ENCODE peak calls at places on chromosome 5, in five cellular contexts. One of them, this sample, is unnamed.
A peak's percentile ranks its signal among the peaks of the same experiment; 100 is the strongest.

GRCh38 chr5:73170522-73170921 is 2.5 kb upstream of the TMEM174 start:
- ATAC-seq in activated CD8-positive, alpha-beta memory T cell treated with anti-CD3 and anti-CD28 coated beads, Interleukin-2, amount 10 ng/mL, durations not matched to agents 7 days and 5 days: no peak
- ATAC-seq in psoas muscle: no peak
- ATAC-seq in natural killer cell treated with Interleukin-12 subunit alpha and Interleukin-12 subunit beta and Interleukin-15 and Interleukin-18, amount 100 ng/mL, for 72 hours: no peak
- ATAC-seq in Panc1: no peak
- ATAC-seq in this sample: no peak

GRCh38 chr5:75363111-75363510 is 26.1 kb downstream of the HMGCR start:
- ATAC-seq in activated CD8-positive, alpha-beta memory T cell treated with anti-CD3 and anti-CD28 coated beads, Interleukin-2, amount 10 ng/mL, durations not matched to agents 7 days and 5 days: no peak
- ATAC-seq in psoas muscle: no peak
- ATAC-seq in natural killer cell treated with Interleukin-12 subunit alpha and Interleukin-12 subunit beta and Interleukin-15 and Interleukin-18, amount 100 ng/mL, for 72 hours: no peak
- ATAC-seq in Panc1: peak; percentile 28
- ATAC-seq in this sample: no peak

GRCh38 chr5:164753434-164753833 is 1248.0 kb downstream of the MAT2B start:
- ATAC-seq in activated CD8-positive, alpha-beta memory T cell treated with anti-CD3 and anti-CD28 coated beads, Interleukin-2, amount 10 ng/mL, durations not matched to agents 7 days and 5 days: no peak
- ATAC-seq in psoas muscle: no peak
- ATAC-seq in natural killer cell treated with Interleukin-12 subunit alpha and Interleukin-12 subunit beta and Interleukin-15 and Interleukin-18, amount 100 ng/mL, for 72 hours: no peak
- ATAC-seq in Panc1: no peak
- ATAC-seq in this sample: peak; percentile 31

GRCh38 chr5:147310059-147310704 is 75.4 kb downstream of the STK32A start:
- ATAC-seq in activated CD8-positive, alpha-beta memory T cell treated with anti-CD3 and anti-CD28 coated beads, Interleukin-2, amount 10 ng/mL, durations not matched to agents 7 days and 5 days: no peak
- ATAC-seq in psoas muscle: peak; percentile 80
- ATAC-seq in natural killer cell treated with Interleukin-12 subunit alpha and Interleukin-12 subunit beta and Interleukin-15 and Interleukin-18, amount 100 ng/mL, for 72 hours: no peak
- ATAC-seq in Panc1: peak; percentile 97
- ATAC-seq in this sample: no peak

GRCh38 chr5:3310551-3311340 is 284.9 kb upstream of the IRX1 start:
- ATAC-seq in activated CD8-positive, alpha-beta memory T cell treated with anti-CD3 and anti-CD28 coated beads, Interleukin-2, amount 10 ng/mL, durations not matched to agents 7 days and 5 days: no peak
- ATAC-seq in psoas muscle: no peak
- ATAC-seq in natural killer cell treated with Interleukin-12 subunit alpha and Interleukin-12 subunit beta and Interleukin-15 and Interleukin-18, amount 100 ng/mL, for 72 hours: no peak
- ATAC-seq in Panc1: no peak
- ATAC-seq in this sample: no peak

GRCh38 chr5:133967715-133968056 is 739 bp downstream of the C5orf15 start:
- ATAC-seq in activated CD8-positive, alpha-beta memory T cell treated with anti-CD3 and anti-CD28 coated beads, Interleukin-2, amount 10 ng/mL, durations not matched to agents 7 days and 5 days: no peak
- ATAC-seq in psoas muscle: peak; percentile 10
- ATAC-seq in natural killer cell treated with Interleukin-12 subunit alpha and Interleukin-12 subunit beta and Interleukin-15 and Interleukin-18, amount 100 ng/mL, for 72 hours: peak; percentile 48
- ATAC-seq in Panc1: peak; percentile 8
- ATAC-seq in this sample: no peak

GRCh38 chr5:132853790-132854189 is 12.5 kb downstream of the GDF9 start:
- ATAC-seq in activated CD8-positive, alpha-beta memory T cell treated with anti-CD3 and anti-CD28 coated beads, Interleukin-2, amount 10 ng/mL, durations not matched to agents 7 days and 5 days: no peak
- ATAC-seq in psoas muscle: no peak
- ATAC-seq in natural killer cell treated with Interleukin-12 subunit alpha and Interleukin-12 subunit beta and Interleukin-15 and Interleukin-18, amount 100 ng/mL, for 72 hours: no peak
- ATAC-seq in Panc1: no peak
- ATAC-seq in this sample: no peak

GRCh38 chr5:170571885-170572284 is 68.1 kb downstream of the KCNIP1 start:
- ATAC-seq in activated CD8-positive, alpha-beta memory T cell treated with anti-CD3 and anti-CD28 coated beads, Interleukin-2, amount 10 ng/mL, durations not matched to agents 7 days and 5 days: no peak
- ATAC-seq in psoas muscle: no peak
- ATAC-seq in natural killer cell treated with Interleukin-12 subunit alpha and Interleukin-12 subunit beta and Interleukin-15 and Interleukin-18, amount 100 ng/mL, for 72 hours: no peak
- ATAC-seq in Panc1: no peak
- ATAC-seq in this sample: no peak

GRCh38 chr5:1010641-1011046 is 2.0 kb downstream of the NKD2 start:
- ATAC-seq in activated CD8-positive, alpha-beta memory T cell treated with anti-CD3 and anti-CD28 coated beads, Interleukin-2, amount 10 ng/mL, durations not matched to agents 7 days and 5 days: no peak
- ATAC-seq in psoas muscle: no peak
- ATAC-seq in natural killer cell treated with Interleukin-12 subunit alpha and Interleukin-12 subunit beta and Interleukin-15 and Interleukin-18, amount 100 ng/mL, for 72 hours: no peak
- ATAC-seq in Panc1: no peak
- ATAC-seq in this sample: no peak

GRCh38 chr5:14244721-14245518 is 101.8 kb downstream of the TRIO start:
- ATAC-seq in activated CD8-positive, alpha-beta memory T cell treated with anti-CD3 and anti-CD28 coated beads, Interleukin-2, amount 10 ng/mL, durations not matched to agents 7 days and 5 days: no peak
- ATAC-seq in psoas muscle: peak; percentile 50
- ATAC-seq in natural killer cell treated with Interleukin-12 subunit alpha and Interleukin-12 subunit beta and Interleukin-15 and Interleukin-18, amount 100 ng/mL, for 72 hours: no peak
- ATAC-seq in Panc1: peak; percentile 3
- ATAC-seq in this sample: no peak

GRCh38 chr5:16437974-16438373 is 27.6 kb downstream of the ZNF622 start:
- ATAC-seq in activated CD8-positive, alpha-beta memory T cell treated with anti-CD3 and anti-CD28 coated beads, Interleukin-2, amount 10 ng/mL, durations not matched to agents 7 days and 5 days: no peak
- ATAC-seq in psoas muscle: no peak
- ATAC-seq in natural killer cell treated with Interleukin-12 subunit alpha and Interleukin-12 subunit beta and Interleukin-15 and Interleukin-18, amount 100 ng/mL, for 72 hours: no peak
- ATAC-seq in Panc1: no peak
- ATAC-seq in this sample: no peak

GRCh38 chr5:142966146-142966455 is 195.9 kb downstream of the ARHGAP26 start:
- ATAC-seq in activated CD8-positive, alpha-beta memory T cell treated with anti-CD3 and anti-CD28 coated beads, Interleukin-2, amount 10 ng/mL, durations not matched to agents 7 days and 5 days: no peak
- ATAC-seq in psoas muscle: no peak
- ATAC-seq in natural killer cell treated with Interleukin-12 subunit alpha and Interleukin-12 subunit beta and Interleukin-15 and Interleukin-18, amount 100 ng/mL, for 72 hours: no peak
- ATAC-seq in Panc1: no peak
- ATAC-seq in this sample: no peak

GRCh38 chr5:41246376-41246775 is 33.0 kb upstream of the C6 start:
- ATAC-seq in activated CD8-positive, alpha-beta memory T cell treated with anti-CD3 and anti-CD28 coated beads, Interleukin-2, amount 10 ng/mL, durations not matched to agents 7 days and 5 days: no peak
- ATAC-seq in psoas muscle: no peak
- ATAC-seq in natural killer cell treated with Interleukin-12 subunit alpha and Interleukin-12 subunit beta and Interleukin-15 and Interleukin-18, amount 100 ng/mL, for 72 hours: no peak
- ATAC-seq in Panc1: no peak
- ATAC-seq in this sample: no peak

GRCh38 chr5:20041326-20041977 is 53.5 kb upstream of the CDH18 start:
- ATAC-seq in activated CD8-positive, alpha-beta memory T cell treated with anti-CD3 and anti-CD28 coated beads, Interleukin-2, amount 10 ng/mL, durations not matched to agents 7 days and 5 days: no peak
- ATAC-seq in psoas muscle: no peak
- ATAC-seq in natural killer cell treated with Interleukin-12 subunit alpha and Interleukin-12 subunit beta and Interleukin-15 and Interleukin-18, amount 100 ng/mL, for 72 hours: no peak
- ATAC-seq in Panc1: no peak
- ATAC-seq in this sample: no peak

GRCh38 chr5:73564018-73564417 is 1.4 kb downstream of the ANKRA2 start:
- ATAC-seq in activated CD8-positive, alpha-beta memory T cell treated with anti-CD3 and anti-CD28 coated beads, Interleukin-2, amount 10 ng/mL, durations not matched to agents 7 days and 5 days: no peak
- ATAC-seq in psoas muscle: no peak
- ATAC-seq in natural killer cell treated with Interleukin-12 subunit alpha and Interleukin-12 subunit beta and Interleukin-15 and Interleukin-18, amount 100 ng/mL, for 72 hours: no peak
- ATAC-seq in Panc1: no peak
- ATAC-seq in this sample: no peak

GRCh38 chr5:103573411-103573810 is 10.8 kb upstream of the NUDT12 start:
- ATAC-seq in activated CD8-positive, alpha-beta memory T cell treated with anti-CD3 and anti-CD28 coated beads, Interleukin-2, amount 10 ng/mL, durations not matched to agents 7 days and 5 days: no peak
- ATAC-seq in psoas muscle: no peak
- ATAC-seq in natural killer cell treated with Interleukin-12 subunit alpha and Interleukin-12 subunit beta and Interleukin-15 and Interleukin-18, amount 100 ng/mL, for 72 hours: no peak
- ATAC-seq in Panc1: no peak
- ATAC-seq in this sample: no peak

GRCh38 chr5:62143268-62144229 is 162.5 kb upstream of the KIF2A start:
- ATAC-seq in activated CD8-positive, alpha-beta memory T cell treated with anti-CD3 and anti-CD28 coated beads, Interleukin-2, amount 10 ng/mL, durations not matched to agents 7 days and 5 days: no peak
- ATAC-seq in psoas muscle: no peak
- ATAC-seq in natural killer cell treated with Interleukin-12 subunit alpha and Interleukin-12 subunit beta and Interleukin-15 and Interleukin-18, amount 100 ng/mL, for 72 hours: no peak
- ATAC-seq in Panc1: peak; percentile 51
- ATAC-seq in this sample: no peak

GRCh38 chr5:1860949-1861348 is 21.8 kb downstream of the IRX4 start:
- ATAC-seq in activated CD8-positive, alpha-beta memory T cell treated with anti-CD3 and anti-CD28 coated beads, Interleukin-2, amount 10 ng/mL, durations not matched to agents 7 days and 5 days: no peak
- ATAC-seq in psoas muscle: no peak
- ATAC-seq in natural killer cell treated with Interleukin-12 subunit alpha and Interleukin-12 subunit beta and Interleukin-15 and Interleukin-18, amount 100 ng/mL, for 72 hours: no peak
- ATAC-seq in Panc1: no peak
- ATAC-seq in this sample: no peak

GRCh38 chr5:143248822-143249579 is 154.5 kb downstream of the NR3C1 start:
- ATAC-seq in activated CD8-positive, alpha-beta memory T cell treated with anti-CD3 and anti-CD28 coated beads, Interleukin-2, amount 10 ng/mL, durations not matched to agents 7 days and 5 days: no peak
- ATAC-seq in psoas muscle: peak; percentile 77
- ATAC-seq in natural killer cell treated with Interleukin-12 subunit alpha and Interleukin-12 subunit beta and Interleukin-15 and Interleukin-18, amount 100 ng/mL, for 72 hours: no peak
- ATAC-seq in Panc1: no peak
- ATAC-seq in this sample: no peak

GRCh38 chr5:149474198-149474597 is 77.0 kb downstream of the CSNK1A1 start:
- ATAC-seq in activated CD8-positive, alpha-beta memory T cell treated with anti-CD3 and anti-CD28 coated beads, Interleukin-2, amount 10 ng/mL, durations not matched to agents 7 days and 5 days: peak; percentile 27
- ATAC-seq in psoas muscle: peak; percentile 61
- ATAC-seq in natural killer cell treated with Interleukin-12 subunit alpha and Interleukin-12 subunit beta and Interleukin-15 and Interleukin-18, amount 100 ng/mL, for 72 hours: peak; percentile 38
- ATAC-seq in Panc1: no peak
- ATAC-seq in this sample: no peak

GRCh38 chr5:122508623-122509022 is 196.6 kb downstream of the SNCAIP start:
- ATAC-seq in activated CD8-positive, alpha-beta memory T cell treated with anti-CD3 and anti-CD28 coated beads, Interleukin-2, amount 10 ng/mL, durations not matched to agents 7 days and 5 days: no peak
- ATAC-seq in psoas muscle: no peak
- ATAC-seq in natural killer cell treated with Interleukin-12 subunit alpha and Interleukin-12 subunit beta and Interleukin-15 and Interleukin-18, amount 100 ng/mL, for 72 hours: no peak
- ATAC-seq in Panc1: no peak
- ATAC-seq in this sample: no peak

GRCh38 chr5:96920956-96921355 is 14.9 kb upstream of the LNPEP start:
- ATAC-seq in activated CD8-positive, alpha-beta memory T cell treated with anti-CD3 and anti-CD28 coated beads, Interleukin-2, amount 10 ng/mL, durations not matched to agents 7 days and 5 days: no peak
- ATAC-seq in psoas muscle: peak; percentile 56
- ATAC-seq in natural killer cell treated with Interleukin-12 subunit alpha and Interleukin-12 subunit beta and Interleukin-15 and Interleukin-18, amount 100 ng/mL, for 72 hours: no peak
- ATAC-seq in Panc1: no peak
- ATAC-seq in this sample: no peak

This sample was measured in stimulated activated memory B cell treated with anti-CD40 and anti-IgM and Interleukin-4, amounts not matched to agents 10 μg/mL and 1 μg/mL and 100 μg/mL, for 72 hours.